ENCODE peak calls at places on chromosome 20, in four cellular contexts. X is CD8-positive, alpha-beta T cell; M is fibroblast of lung; W is small intestine. T is an unnamed sample. For H3K36me3, the result is how much of the 10 kb centered on the place peaks cover.

GRCh38 chr20:47499053-47499452 is 2.6 kb upstream of the NCOA3 start:
- DNase-seq in X (no peak), M (no peak), W (no peak), T (no peak)

GRCh38 chr20:18011482-18011881 is 42.7 kb downstream of the MGME1 start:
- DNase-seq in X (no peak), M (no peak), W (no peak), T (no peak)

GRCh38 chr20:34522969-34523871 is 7.0 kb downstream of the DYNLRB1 start:
- DNase-seq in X (peak), M (peak), W (peak), T (peak)

GRCh38 chr20:19969507-19970255 is 47.5 kb upstream of the NAA20 start:
- DNase-seq in X (no peak), M (no peak), W (no peak), T (no peak)

GRCh38 chr20:36128463-36129176 is 25.9 kb upstream of the EPB41L1 start:
- DNase-seq in X (no peak), M (peak), W (no peak), T (peak)

GRCh38 chr20:9392892-9393857 is 121.2 kb upstream of the LAMP5 start:
- DNase-seq in X (no peak), M (peak), W (peak), T (peak)

GRCh38 chr20:45407067-45407745 is 883 bp upstream of the DBNDD2 start:
- DNase-seq in X (no peak), M (peak), W (peak), T (peak)

GRCh38 chr20:51616060-51616459 is 73.5 kb upstream of the NFATC2 start:
- DNase-seq in X (no peak), M (no peak), W (no peak), T (no peak)

GRCh38 chr20:11564491-11564890 is 353.2 kb upstream of the BTBD3 start:
- DNase-seq in X (no peak), M (no peak), W (no peak), T (no peak)

GRCh38 chr20:49319204-49319809 is 41.5 kb upstream of the ZNFX1 start:
- DNase-seq in X (no peak), M (no peak), W (no peak), T (no peak)

GRCh38 chr20:22572023-22572422 is 12.3 kb downstream of the FOXA2 start:
- DNase-seq in X (no peak), M (no peak), W (no peak), T (no peak)

GRCh38 chr20:54716169-54716747 is 240.9 kb downstream of the DOK5 start:
- DNase-seq in X (no peak), M (no peak), W (no peak), T (no peak)

GRCh38 chr20:45358282-45359068 is 4.5 kb upstream of the SYS1 start:
- DNase-seq in X (no peak), M (peak), W (no peak), T (no peak)

GRCh38 chr20:53146201-53146891 is 174.2 kb downstream of the TSHZ2 start:
- DNase-seq in X (no peak), M (no peak), W (no peak), T (no peak)

GRCh38 chr20:37564388-37565133 is 36.9 kb upstream of the BLCAP start:
- DNase-seq in X (no peak), M (peak), W (peak), T (no peak)

GRCh38 chr20:43495388-43495787 is 12.1 kb upstream of the L3MBTL1 start:
- DNase-seq in X (no peak), M (no peak), W (no peak), T (no peak)

GRCh38 chr20:43490038-43490437 is 17.5 kb upstream of the L3MBTL1 start:
- DNase-seq in X (no peak), M (peak), W (no peak), T (no peak)

DNA sequence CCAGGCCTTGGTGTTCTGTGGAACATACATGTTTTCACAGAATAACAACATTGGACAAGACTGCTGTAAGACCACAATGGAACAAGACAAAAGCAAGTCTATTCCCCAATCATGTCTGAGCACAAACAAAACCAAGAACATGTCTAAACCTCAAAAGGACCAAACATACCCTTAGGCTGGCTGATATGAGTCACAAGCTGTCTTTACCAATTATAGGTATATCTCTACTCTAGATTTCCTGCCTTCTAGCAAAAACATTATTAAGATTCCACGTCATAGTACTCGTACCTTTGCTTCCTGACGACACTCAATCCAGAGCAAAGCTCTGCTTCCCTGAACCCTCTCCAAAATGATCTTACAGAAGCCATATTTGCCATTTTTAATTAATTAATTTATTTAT is 15.4 kb upstream of the L3MBTL1 start:
- DNase-seq in X (no peak), M (no peak), W (no peak), T (peak)
- H3K36me3 ChIP-seq in X (under half), M (under half), W (under half), T (under half)

DNA sequence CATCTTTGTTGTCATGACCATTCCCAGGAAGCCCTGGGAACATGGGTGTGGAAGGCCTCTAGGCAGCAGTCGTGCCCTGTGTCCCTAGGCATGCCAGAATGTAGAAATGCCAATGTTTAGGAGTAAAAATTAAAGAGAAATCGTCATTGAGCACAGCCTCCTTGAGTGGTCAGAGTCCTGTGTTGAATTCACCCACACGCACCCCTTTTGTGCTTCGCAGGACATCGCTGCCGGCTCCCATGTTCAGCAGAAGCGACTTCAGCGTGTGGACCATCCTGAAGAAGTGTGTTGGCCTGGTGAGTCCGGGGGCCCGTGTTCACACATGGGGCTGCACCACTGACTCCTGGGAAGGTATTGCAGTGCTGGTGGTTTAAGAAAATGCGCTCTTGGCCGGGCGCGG is 25.1 kb downstream of the OSBPL2 start:
- DNase-seq in X (no peak), M (no peak), W (no peak), T (no peak)
- H3K27ac ChIP-seq in X (no peak), M (no peak), W (no peak), T (no peak)

GRCh38 chr20:4781637-4782349 is 60.1 kb downstream of the PRND start:
- DNase-seq in X (no peak), M (no peak), W (no peak), T (no peak)

GRCh38 chr20:4787069-4787468 is 65.4 kb downstream of the PRND start:
- DNase-seq in X (no peak), M (peak), W (no peak), T (no peak)

GRCh38 chr20:4781211-4781610 is 59.5 kb downstream of the PRND start:
- DNase-seq in X (no peak), M (no peak), W (no peak), T (no peak)

GRCh38 chr20:4780245-4780644 is 58.5 kb downstream of the PRND start:
- DNase-seq in X (no peak), M (no peak), W (no peak), T (no peak)

GRCh38 chr20:4782373-4782772 is 60.7 kb downstream of the PRND start:
- DNase-seq in X (no peak), M (no peak), W (no peak), T (no peak)
- H3K36me3 ChIP-seq in X (under half), M (under half), W (under half), T (under half)

GRCh38 chr20:57498425-57499400 is 26.2 kb downstream of the CTCFL start:
- DNase-seq in X (no peak), M (peak), W (no peak), T (peak)
- H3K27ac ChIP-seq in X (no peak), M (no peak), W (no peak), T (no peak)

DNA sequence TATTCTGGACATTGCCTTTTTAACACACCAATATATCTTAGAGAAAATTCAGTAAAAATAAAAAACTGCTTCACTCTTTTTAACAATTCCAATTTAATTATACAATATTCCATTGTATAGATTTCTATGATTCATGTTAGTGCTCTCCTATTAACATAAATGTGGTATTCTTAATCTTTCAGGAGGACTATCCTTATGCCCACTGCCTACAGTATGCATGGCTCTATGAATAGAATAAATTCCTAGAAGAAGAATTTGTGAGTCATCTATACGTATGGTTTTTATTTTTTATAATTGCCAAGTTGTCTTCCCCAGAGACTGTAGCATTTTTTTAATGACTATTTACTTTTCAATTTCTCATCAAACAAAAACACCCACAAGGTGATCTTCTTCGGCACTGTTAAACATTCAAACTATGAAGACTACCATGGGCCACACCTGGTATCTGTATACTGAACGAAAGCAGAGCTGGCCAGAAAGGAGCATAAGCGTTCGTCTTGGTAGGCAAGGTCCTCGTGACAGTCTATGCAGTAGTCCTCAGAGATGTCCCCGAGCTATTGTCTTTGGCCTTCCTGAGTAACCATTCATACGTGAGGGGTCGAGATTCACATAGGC is 74.6 kb downstream of the KIF16B start:
- DNase-seq in X (no peak), M (no peak), W (no peak), T (no peak)
- H3K36me3 ChIP-seq in X (under half), M (under half), W (under half), T (under half)

GRCh38 chr20:32564921-32565734 is 20.0 kb downstream of the NOL4L start:
- DNase-seq in X (no peak), M (no peak), W (no peak), T (no peak)
- H3K27ac ChIP-seq in X (no peak), M (no peak), W (peak), T (no peak)

GRCh38 chr20:58549231-58549630 is 34.0 kb upstream of the APCDD1L start:
- DNase-seq in X (no peak), M (no peak), W (no peak), T (peak)
- H3K36me3 ChIP-seq in X (under half), M (under half), W (under half), T (under half)

GRCh38 chr20:38893056-38893455 is 33.2 kb upstream of the FAM83D start:
- DNase-seq in X (no peak), M (no peak), W (no peak), T (no peak)
- H3K27ac ChIP-seq in X (peak), M (no peak), W (peak), T (no peak)